ENCODE peak calls at places on chromosomes 3 and 15, in eight cellular contexts. One of them, this sample, is unnamed.

GRCh38 chr15:25784876-25785642 is 78.1 kb downstream of the ATP10A start:
- DNase-seq in transverse colon: no peak
- DNase-seq in A549: no peak
- DNase-seq in sigmoid colon: peak; percentile 58
- DNase-seq in stomach: no peak
- DNase-seq in HepG2: no peak
- DNase-seq in SK-N-SH: no peak
- DNase-seq in ovary: no peak
- DNase-seq in this sample: no peak

GRCh38 chr3:18715208-18715607 is 290.1 kb upstream of the SATB1 start:
- DNase-seq in transverse colon: no peak
- DNase-seq in A549: no peak
- DNase-seq in sigmoid colon: no peak
- DNase-seq in stomach: no peak
- DNase-seq in HepG2: no peak
- DNase-seq in SK-N-SH: no peak
- DNase-seq in ovary: no peak
- DNase-seq in this sample: no peak

GRCh38 chr15:72835289-72835890 is 51.8 kb upstream of the ADPGK start:
- DNase-seq in transverse colon: peak; percentile 43
- DNase-seq in A549: no peak
- DNase-seq in sigmoid colon: no peak
- DNase-seq in stomach: no peak
- DNase-seq in HepG2: peak; percentile 4
- DNase-seq in SK-N-SH: no peak
- DNase-seq in ovary: no peak
- DNase-seq in this sample: no peak

GRCh38 chr3:158403013-158403412 is 168.0 kb upstream of the MLF1 start:
- DNase-seq in transverse colon: no peak
- DNase-seq in A549: no peak
- DNase-seq in sigmoid colon: no peak
- DNase-seq in stomach: no peak
- DNase-seq in HepG2: no peak
- DNase-seq in SK-N-SH: peak; percentile 21
- DNase-seq in ovary: no peak
- DNase-seq in this sample: no peak

GRCh38 chr3:56115698-56116097 is 352.6 kb downstream of the ERC2 start:
- DNase-seq in transverse colon: no peak
- DNase-seq in A549: no peak
- DNase-seq in sigmoid colon: no peak
- DNase-seq in stomach: no peak
- DNase-seq in HepG2: no peak
- DNase-seq in SK-N-SH: no peak
- DNase-seq in ovary: no peak
- DNase-seq in this sample: no peak

GRCh38 chr3:184543848-184544512 is 17.6 kb upstream of the EPHB3 start:
- DNase-seq in transverse colon: peak; percentile 80
- DNase-seq in A549: peak; percentile 66
- DNase-seq in sigmoid colon: peak; percentile 78
- DNase-seq in stomach: peak; percentile 83
- DNase-seq in HepG2: peak; percentile 68
- DNase-seq in SK-N-SH: peak; percentile 83
- DNase-seq in ovary: peak; percentile 74
- DNase-seq in this sample: peak; percentile 86

GRCh38 chr15:63815796-63816533 is 17.8 kb downstream of the HERC1 start:
- DNase-seq in transverse colon: no peak
- DNase-seq in A549: no peak
- DNase-seq in sigmoid colon: peak; percentile 76
- DNase-seq in stomach: no peak
- DNase-seq in HepG2: no peak
- DNase-seq in SK-N-SH: no peak
- DNase-seq in ovary: no peak
- DNase-seq in this sample: no peak

GRCh38 chr3:72974956-72975355 is 21.7 kb upstream of the PPP4R2 start:
- DNase-seq in transverse colon: no peak
- DNase-seq in A549: no peak
- DNase-seq in sigmoid colon: no peak
- DNase-seq in stomach: no peak
- DNase-seq in HepG2: no peak
- DNase-seq in SK-N-SH: no peak
- DNase-seq in ovary: no peak
- DNase-seq in this sample: no peak

GRCh38 chr3:14336414-14337285 is 65.8 kb upstream of the SLC6A6 start:
- DNase-seq in transverse colon: peak; percentile 68
- DNase-seq in A549: no peak
- DNase-seq in sigmoid colon: no peak
- DNase-seq in stomach: peak; percentile 90
- DNase-seq in HepG2: peak; percentile 35
- DNase-seq in SK-N-SH: no peak
- DNase-seq in ovary: no peak
- DNase-seq in this sample: no peak

GRCh38 chr3:40980467-40980866 is 218.8 kb upstream of the CTNNB1 start:
- DNase-seq in transverse colon: no peak
- DNase-seq in A549: no peak
- DNase-seq in sigmoid colon: no peak
- DNase-seq in stomach: no peak
- DNase-seq in HepG2: no peak
- DNase-seq in SK-N-SH: no peak
- DNase-seq in ovary: no peak
- DNase-seq in this sample: no peak

GRCh38 chr15:94265009-94265408 is 33.6 kb downstream of the MCTP2 start:
- DNase-seq in transverse colon: no peak
- DNase-seq in A549: no peak
- DNase-seq in sigmoid colon: no peak
- DNase-seq in stomach: no peak
- DNase-seq in HepG2: no peak
- DNase-seq in SK-N-SH: no peak
- DNase-seq in ovary: no peak
- DNase-seq in this sample: no peak

DNA sequence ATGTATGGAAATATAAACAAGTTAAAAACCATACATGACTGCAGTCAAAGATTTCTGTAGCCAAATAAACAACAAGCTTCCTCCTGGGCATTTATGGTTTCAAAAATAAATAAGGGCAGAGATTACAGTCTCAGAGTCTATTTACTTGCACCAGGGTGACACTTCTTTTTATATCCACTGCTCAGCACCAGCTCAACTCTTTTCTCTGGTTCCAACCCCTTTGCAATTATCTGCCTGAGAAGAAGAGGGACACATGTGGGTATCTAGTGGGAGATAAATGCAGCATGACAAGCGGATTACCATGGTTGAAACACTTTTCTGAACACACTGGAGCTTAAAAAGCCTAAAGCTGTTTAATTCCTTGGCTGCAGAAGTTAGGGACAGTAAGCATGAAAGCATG is 311.5 kb downstream of the CNTN3 start:
- DNase-seq in transverse colon: no peak
- DNase-seq in A549: no peak
- DNase-seq in sigmoid colon: no peak
- DNase-seq in stomach: no peak
- DNase-seq in HepG2: no peak
- DNase-seq in SK-N-SH: no peak
- DNase-seq in ovary: no peak
- DNase-seq in this sample: no peak
- TF ChIP-seq EP300 in transverse colon: no peak
- TF ChIP-seq EP300 in A549: no peak
- TF ChIP-seq EP300 in sigmoid colon: no peak
- TF ChIP-seq EP300 in stomach: no peak
- TF ChIP-seq EP300 in HepG2: no peak
- TF ChIP-seq EP300 in SK-N-SH: no peak
- TF ChIP-seq EP300 in ovary: no peak
- TF ChIP-seq EP300 in this sample: no peak

GRCh38 chr3:145125307-145125706 is 1035.7 kb downstream of the PLOD2 start:
- DNase-seq in transverse colon: no peak
- DNase-seq in A549: no peak
- DNase-seq in sigmoid colon: no peak
- DNase-seq in stomach: no peak
- DNase-seq in HepG2: no peak
- DNase-seq in SK-N-SH: no peak
- DNase-seq in ovary: no peak
- DNase-seq in this sample: no peak
- TF ChIP-seq EP300 in transverse colon: no peak
- TF ChIP-seq EP300 in A549: no peak
- TF ChIP-seq EP300 in sigmoid colon: no peak
- TF ChIP-seq EP300 in stomach: no peak
- TF ChIP-seq EP300 in HepG2: no peak
- TF ChIP-seq EP300 in SK-N-SH: no peak
- TF ChIP-seq EP300 in ovary: no peak
- TF ChIP-seq EP300 in this sample: no peak

GRCh38 chr15:81856627-81857026 is 189.2 kb downstream of the MEX3B start:
- DNase-seq in transverse colon: no peak
- DNase-seq in A549: no peak
- DNase-seq in sigmoid colon: no peak
- DNase-seq in stomach: no peak
- DNase-seq in HepG2: no peak
- DNase-seq in SK-N-SH: no peak
- DNase-seq in ovary: no peak
- DNase-seq in this sample: no peak

GRCh38 chr15:81863157-81863556 is 182.7 kb downstream of the MEX3B start:
- DNase-seq in transverse colon: no peak
- DNase-seq in A549: no peak
- DNase-seq in sigmoid colon: no peak
- DNase-seq in stomach: no peak
- DNase-seq in HepG2: no peak
- DNase-seq in SK-N-SH: no peak
- DNase-seq in ovary: no peak
- DNase-seq in this sample: no peak

GRCh38 chr15:81858136-81858535 is 187.7 kb downstream of the MEX3B start:
- DNase-seq in transverse colon: no peak
- DNase-seq in A549: no peak
- DNase-seq in sigmoid colon: no peak
- DNase-seq in stomach: no peak
- DNase-seq in HepG2: no peak
- DNase-seq in SK-N-SH: no peak
- DNase-seq in ovary: no peak
- DNase-seq in this sample: no peak

GRCh38 chr15:81858586-81858985 is 187.2 kb downstream of the MEX3B start:
- DNase-seq in transverse colon: no peak
- DNase-seq in A549: no peak
- DNase-seq in sigmoid colon: no peak
- DNase-seq in stomach: no peak
- DNase-seq in HepG2: no peak
- DNase-seq in SK-N-SH: no peak
- DNase-seq in ovary: no peak
- DNase-seq in this sample: no peak

DNA sequence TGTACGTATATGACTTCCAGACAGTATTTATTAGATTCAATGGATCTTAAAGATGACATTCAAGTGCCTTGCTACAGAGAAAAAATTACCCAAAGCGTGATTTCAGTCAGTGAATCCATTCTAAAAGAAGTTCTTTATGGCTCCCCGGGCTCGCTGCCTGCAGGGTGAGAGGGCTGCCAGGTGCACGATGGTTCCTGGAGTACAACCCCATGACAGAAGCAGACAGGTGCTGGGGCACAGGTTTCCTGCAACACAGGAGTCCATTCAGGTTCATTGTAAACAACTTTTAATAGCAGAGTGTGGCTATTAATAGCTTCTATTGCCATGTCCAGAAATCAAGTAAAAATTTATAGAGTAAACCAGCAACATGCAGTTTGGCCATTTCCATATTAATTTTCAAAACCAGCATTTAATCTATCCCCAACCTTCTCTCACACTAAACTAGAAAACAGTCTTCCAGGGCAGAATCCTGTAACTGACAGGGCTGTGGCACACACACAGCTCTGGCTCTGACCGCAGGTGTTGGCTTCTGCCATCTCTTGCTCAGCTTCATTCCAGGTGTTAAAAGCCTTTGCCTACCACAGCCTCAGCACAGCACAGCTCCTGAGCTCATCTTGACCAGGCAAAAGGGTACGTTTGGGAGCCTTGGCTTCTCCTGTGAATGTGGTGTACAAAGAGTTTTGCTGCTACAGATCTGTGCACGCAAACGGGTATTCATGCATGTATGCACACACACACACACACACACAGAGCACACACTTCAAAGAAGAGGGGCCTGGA is 185.9 kb downstream of the MEX3B start:
- DNase-seq in transverse colon: no peak
- DNase-seq in A549: no peak
- DNase-seq in sigmoid colon: no peak
- DNase-seq in stomach: no peak
- DNase-seq in HepG2: no peak
- DNase-seq in SK-N-SH: no peak
- DNase-seq in ovary: no peak
- DNase-seq in this sample: no peak
- TF ChIP-seq EP300 in transverse colon: no peak
- TF ChIP-seq EP300 in A549: no peak
- TF ChIP-seq EP300 in sigmoid colon: no peak
- TF ChIP-seq EP300 in stomach: no peak
- TF ChIP-seq EP300 in HepG2: no peak
- TF ChIP-seq EP300 in SK-N-SH: no peak
- TF ChIP-seq EP300 in ovary: no peak
- TF ChIP-seq EP300 in this sample: no peak

DNA sequence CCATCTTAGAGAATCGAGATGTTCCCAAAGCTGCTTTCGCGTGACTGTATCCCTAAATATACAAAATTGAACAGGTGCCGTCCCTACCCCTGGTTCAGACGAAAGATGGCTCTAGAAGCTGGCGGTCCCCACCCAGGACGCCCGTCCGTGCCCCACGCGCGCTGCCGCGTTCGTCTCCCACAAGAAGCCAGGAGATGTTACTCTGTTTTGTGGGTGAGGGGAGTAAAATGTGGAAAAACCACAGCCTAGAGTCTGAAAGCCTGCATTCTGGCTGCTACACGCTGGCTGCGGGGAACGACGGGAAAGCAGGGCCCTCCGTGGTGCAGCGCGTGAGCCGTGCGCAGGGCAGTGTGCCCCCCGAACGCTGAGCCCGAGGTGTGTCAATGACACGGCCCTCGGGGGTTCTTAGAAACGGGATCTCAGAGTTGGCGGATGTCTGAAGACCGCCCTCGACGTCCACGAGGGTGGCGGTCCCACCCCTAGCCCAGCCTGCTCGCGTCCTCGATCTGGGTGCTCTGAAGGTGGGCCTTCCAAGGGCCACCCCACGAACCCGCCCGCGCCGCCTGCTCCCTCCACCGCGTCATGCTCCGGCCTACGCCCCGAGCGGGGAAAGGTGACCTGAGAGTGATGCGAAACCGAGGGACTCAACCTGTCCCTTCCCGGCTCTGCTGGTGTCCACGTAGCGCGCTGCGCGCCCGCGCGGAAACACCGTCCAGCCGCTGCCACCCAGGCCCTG is 95.6 kb downstream of the OCA2 start:
- DNase-seq in transverse colon: no peak
- DNase-seq in A549: no peak
- DNase-seq in sigmoid colon: no peak
- DNase-seq in stomach: no peak
- DNase-seq in HepG2: no peak
- DNase-seq in SK-N-SH: no peak
- DNase-seq in ovary: no peak
- DNase-seq in this sample: no peak
- TF ChIP-seq EP300 in transverse colon: no peak
- TF ChIP-seq EP300 in A549: no peak
- TF ChIP-seq EP300 in sigmoid colon: no peak
- TF ChIP-seq EP300 in stomach: no peak
- TF ChIP-seq EP300 in HepG2: no peak
- TF ChIP-seq EP300 in SK-N-SH: no peak
- TF ChIP-seq EP300 in ovary: no peak
- TF ChIP-seq EP300 in this sample: no peak